ENCODE peak calls at places on chromosomes 12 and 14, in five cellular contexts. T, E, C, B and D are unnamed samples.

GRCh38 chr12:107512391-107512790 is 173.2 kb upstream of the PWP1 start:
- DNase-seq in C (no peak), T (no peak), B (no peak), E (no peak), D (no peak)

GRCh38 chr12:115661103-115661502 is 616.4 kb downstream of the MED13L start:
- DNase-seq in C (no peak), E (no peak), B (no peak), T (no peak), D (peak; percentile 78)

GRCh38 chr12:108875682-108876361 is 4.1 kb upstream of the DAO start:
- DNase-seq in E (no peak), B (no peak), T (no peak), C (no peak), D (no peak)

GRCh38 chr14:89678715-89679220 is 261.7 kb upstream of the FOXN3 start:
- DNase-seq in C (no peak), T (no peak), B (no peak), E (no peak), D (peak; percentile 42)

GRCh38 chr12:128920468-128920867 is 67.2 kb downstream of the GLT1D1 start:
- DNase-seq in T (no peak), C (no peak), E (no peak), B (peak; percentile 3), D (peak; percentile 2)

GRCh38 chr12:84183576-84183975 is 729.0 kb downstream of the SLC6A15 start:
- DNase-seq in E (no peak), B (peak; percentile 1), T (no peak), C (no peak), D (no peak)

GRCh38 chr12:57698414-57698813 is 4.5 kb downstream of the OS9 start:
- DNase-seq in E (no peak), B (no peak), T (no peak), C (no peak), D (no peak)

GRCh38 chr12:62256408-62257079 is 3.7 kb upstream of the USP15 start:
- DNase-seq in B (peak; percentile 45), E (no peak), T (no peak), C (no peak), D (peak; percentile 72)

GRCh38 chr12:76706099-76706498 is 57.8 kb upstream of the ZDHHC17 start:
- DNase-seq in C (no peak), B (peak; percentile 40), T (no peak), E (peak; percentile 4), D (peak; percentile 40)

GRCh38 chr12:110744176-110744575 is 1.5 kb upstream of the PPP1CC start:
- DNase-seq in T (peak; percentile 69), C (no peak), B (peak; percentile 70), E (no peak), D (no peak)

GRCh38 chr12:116381240-116381743 is 103.8 kb upstream of the MED13L start:
- DNase-seq in B (no peak), C (no peak), T (no peak), E (no peak), D (no peak)

GRCh38 chr14:20848316-20848954 is 42.8 kb upstream of the RNASE3 start:
- DNase-seq in C (no peak), E (no peak), B (peak; percentile 74), T (no peak), D (no peak)

GRCh38 chr12:80659512-80660094 is 47.8 kb upstream of the MYF6 start:
- DNase-seq in B (no peak), E (no peak), T (no peak), C (no peak), D (peak; percentile 11)

GRCh38 chr12:84763112-84763511 is 149.5 kb downstream of the SLC6A15 start:
- DNase-seq in B (no peak), C (no peak), E (no peak), T (no peak), D (no peak)

GRCh38 chr12:46825526-46826414 is at the start of gene SLC38A4:
- DNase-seq in T (peak; percentile 40), C (peak; percentile 39), B (no peak), E (no peak), D (peak; percentile 65)

GRCh38 chr12:17028348-17028747 is 422.4 kb upstream of the LMO3 start:
- DNase-seq in C (no peak), E (peak; percentile 6), T (no peak), B (no peak), D (no peak)

GRCh38 chr12:15234508-15234907 is 13.3 kb upstream of the RERG start:
- DNase-seq in T (no peak), B (no peak), E (no peak), C (no peak), D (no peak)

GRCh38 chr12:94020335-94020734 is 128.0 kb upstream of the PLXNC1 start:
- DNase-seq in E (no peak), B (no peak), C (no peak), T (no peak), D (no peak)
- H3K9me3 ChIP-seq in E (no peaks in the 10 kb centered on the region), B (peaks cover 16% of the 10 kb centered on the region), C (peaks cover 15% of the 10 kb centered on the region), T (peaks cover 39% of the 10 kb centered on the region), D (no peaks in the 10 kb centered on the region)

DNA sequence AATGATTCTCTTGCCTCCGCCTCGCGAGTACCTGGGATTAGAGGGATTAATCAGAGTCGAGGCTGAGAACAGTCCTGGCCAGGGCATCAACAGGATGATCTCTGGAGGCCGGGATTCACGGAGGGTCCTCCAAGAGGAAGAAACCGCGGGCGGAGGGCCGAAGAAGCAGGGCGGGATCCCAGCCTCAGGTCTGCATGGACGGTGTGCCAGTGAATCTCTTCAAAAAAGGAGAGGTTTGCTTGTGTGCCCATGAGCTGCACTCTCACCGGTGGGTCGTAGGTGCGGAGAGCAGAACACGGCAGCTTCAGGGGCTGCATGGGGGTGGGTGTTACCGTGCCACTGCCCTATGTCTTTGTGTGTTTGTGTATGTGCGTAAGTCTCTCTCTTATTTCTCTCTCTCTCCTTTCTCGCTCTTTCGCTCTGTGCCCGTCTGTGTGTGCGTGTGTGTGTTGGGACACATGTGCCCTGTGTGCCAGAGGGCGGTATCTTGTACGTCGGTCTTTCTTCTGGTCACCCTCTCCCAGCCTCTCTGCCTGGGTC is 768.2 kb upstream of the ALG10B start:
- DNase-seq in C (no peak), E (no peak), T (no peak), B (no peak), D (no peak)
- H3K9me3 ChIP-seq in C (no peaks in the 10 kb centered on the region), E (no peaks in the 10 kb centered on the region), T (peaks cover 83% of the 10 kb centered on the region), B (peaks cover 31% of the 10 kb centered on the region), D (no peaks in the 10 kb centered on the region)

GRCh38 chr12:34304546-34304945 is 282.2 kb downstream of the ALG10 start:
- DNase-seq in T (no peak), C (no peak), E (no peak), B (no peak), D (no peak)
- H3K9me3 ChIP-seq in T (no peaks in the 10 kb centered on the region), C (no peaks in the 10 kb centered on the region), E (peaks cover 4% of the 10 kb centered on the region), B (peaks cover 62% of the 10 kb centered on the region), D (no peaks in the 10 kb centered on the region)

GRCh38 chr14:106530423-106531107 is 1004.2 kb downstream of the TMEM121 start:
- DNase-seq in B (no peak), C (no peak), T (peak; percentile 5), E (peak; percentile 21), D (no peak)

GRCh38 chr14:106528717-106529116 is 1002.3 kb downstream of the TMEM121 start:
- DNase-seq in B (no peak), E (peak; percentile 19), C (no peak), T (no peak), D (no peak)

GRCh38 chr14:106530031-106530422 is 1003.6 kb downstream of the TMEM121 start:
- DNase-seq in E (no peak), T (no peak), B (no peak), C (no peak), D (no peak)
- H3K9me3 ChIP-seq in E (no peaks in the 10 kb centered on the region), T (peaks cover 31% of the 10 kb centered on the region), B (peaks cover 6% of the 10 kb centered on the region), C (no peaks in the 10 kb centered on the region), D (no peaks in the 10 kb centered on the region)

GRCh38 chr12:26612203-26612602 is 220.8 kb downstream of the ITPR2 start:
- DNase-seq in B (no peak), E (no peak), C (no peak), T (no peak), D (no peak)

GRCh38 chr12:26610774-26611173 is 222.2 kb downstream of the ITPR2 start:
- DNase-seq in T (no peak), E (no peak), C (no peak), B (no peak), D (no peak)

GRCh38 chr12:26608706-26609105 is 224.3 kb downstream of the ITPR2 start:
- DNase-seq in T (no peak), E (no peak), C (no peak), B (no peak), D (no peak)

GRCh38 chr12:26614217-26614616 is 218.8 kb downstream of the ITPR2 start:
- DNase-seq in B (no peak), E (peak; percentile 41), T (no peak), C (no peak), D (peak; percentile 55)

GRCh38 chr12:26611598-26611997 is 221.4 kb downstream of the ITPR2 start:
- DNase-seq in T (no peak), E (no peak), B (no peak), C (no peak), D (no peak)
- H3K9me3 ChIP-seq in T (no peaks in the 10 kb centered on the region), E (no peaks in the 10 kb centered on the region), B (no peaks in the 10 kb centered on the region), C (no peaks in the 10 kb centered on the region), D (no peaks in the 10 kb centered on the region)

DNA sequence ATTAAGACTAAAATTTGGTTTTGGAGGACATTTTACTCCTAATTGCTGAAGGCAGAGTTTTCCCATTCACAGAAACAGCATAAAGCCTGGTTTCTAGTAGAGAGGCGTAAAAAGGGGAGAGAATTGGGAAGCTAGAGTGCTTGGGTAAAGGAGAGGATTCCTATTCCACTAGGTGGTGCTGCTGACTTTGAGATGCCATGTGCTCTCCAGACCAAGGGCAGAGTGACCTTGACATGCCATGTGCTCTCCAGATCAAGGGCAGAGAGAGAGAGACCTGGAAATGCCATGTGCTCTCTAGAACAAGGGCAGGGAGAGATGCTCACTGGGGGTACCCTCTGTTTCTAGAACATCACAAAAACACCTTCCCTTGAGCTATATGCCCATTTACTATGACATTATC is 176.2 kb upstream of the PDZRN4 start:
- DNase-seq in T (peak; percentile 15), C (no peak), B (no peak), E (no peak), D (no peak)
- H3K9me3 ChIP-seq in T (peaks cover 57% of the 10 kb centered on the region), C (no peaks in the 10 kb centered on the region), B (peaks cover 19% of the 10 kb centered on the region), E (peaks cover 10% of the 10 kb centered on the region), D (no peaks in the 10 kb centered on the region)

GRCh38 chr14:58467575-58467974 is 40.1 kb downstream of the KIAA0586 start:
- DNase-seq in T (no peak), B (no peak), E (no peak), C (no peak), D (no peak)
- H3K9me3 ChIP-seq in T (no peaks in the 10 kb centered on the region), B (no peaks in the 10 kb centered on the region), E (no peaks in the 10 kb centered on the region), C (no peaks in the 10 kb centered on the region), D (no peaks in the 10 kb centered on the region)

DNA sequence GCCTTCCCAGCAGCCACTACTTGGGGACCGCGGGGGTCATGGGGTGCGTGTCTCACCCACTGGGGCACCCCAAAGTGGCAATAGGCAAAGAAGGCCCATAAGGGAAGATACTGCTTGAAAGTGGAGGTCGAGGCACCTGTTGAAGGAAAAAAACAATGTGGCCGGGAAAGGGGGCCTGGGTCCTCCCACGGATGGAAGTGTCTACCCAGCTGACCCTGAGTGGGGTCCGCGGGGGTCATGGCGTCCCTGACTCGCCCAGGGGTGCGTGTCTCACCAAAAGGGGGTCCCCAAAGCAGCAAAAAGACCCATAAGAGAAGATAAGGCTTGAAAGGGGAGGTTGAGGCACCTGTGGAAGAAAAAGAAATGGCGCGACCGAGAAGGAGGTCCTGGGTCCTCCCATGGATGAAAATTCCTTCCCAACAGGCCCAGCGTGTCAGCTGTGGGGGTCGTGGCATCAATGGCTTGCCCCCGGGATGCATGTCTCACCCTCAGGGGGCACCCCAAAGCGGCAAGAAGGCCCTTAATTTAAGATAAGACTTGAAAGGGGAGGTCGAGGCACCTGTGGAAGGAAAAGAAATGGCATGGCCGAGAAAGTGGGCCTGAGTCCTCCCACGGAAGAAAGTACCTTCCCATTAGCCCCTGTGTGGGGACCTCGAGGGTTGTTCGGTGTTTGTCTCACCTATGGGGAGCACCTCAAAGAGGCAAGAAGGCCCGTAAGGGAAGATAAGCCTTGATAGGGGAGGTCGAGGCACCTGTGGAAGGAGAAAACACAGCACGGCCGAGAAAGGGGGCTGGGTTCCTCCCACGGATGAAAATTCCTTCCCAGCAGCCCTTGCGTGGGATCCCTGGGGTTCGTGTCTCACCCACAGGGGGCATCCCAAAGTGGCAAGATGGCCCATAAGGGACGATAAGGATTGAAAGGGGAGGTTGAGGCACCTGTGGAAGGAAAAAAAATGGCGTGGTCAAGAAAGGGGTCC is 266.0 kb downstream of the ALG10 start:
- DNase-seq in E (no peak), C (no peak), B (no peak), T (no peak), D (no peak)
- H3K9me3 ChIP-seq in E (peaks cover 8% of the 10 kb centered on the region), C (peaks cover 12% of the 10 kb centered on the region), B (peaks cover 39% of the 10 kb centered on the region), T (peaks cover 22% of the 10 kb centered on the region), D (peaks cover 4% of the 10 kb centered on the region)